ENCODE peak calls at places on chromosomes 5 and 9, in ten cellular contexts. One of them, this sample, is unnamed.
A peak's percentile ranks its signal among the peaks of the same experiment; 100 is the strongest.

GRCh38 chr9:133348763-133349573 is 950 bp downstream of the RPL7A start:
- DNase-seq in stomach: no peak
- DNase-seq in lung: no peak
- DNase-seq in esophagus squamous epithelium: no peak
- DNase-seq in AG10803: no peak
- DNase-seq in heart left ventricle: no peak
- DNase-seq in left lung: no peak
- DNase-seq in ovary: no peak
- DNase-seq in transverse colon: no peak
- DNase-seq in SK-N-SH: no peak
- DNase-seq in this sample: no peak

GRCh38 chr5:1655496-1656270 is 131.9 kb upstream of the LPCAT1 start:
- DNase-seq in stomach: no peak
- DNase-seq in lung: no peak
- DNase-seq in esophagus squamous epithelium: no peak
- DNase-seq in AG10803: no peak
- DNase-seq in heart left ventricle: no peak
- DNase-seq in left lung: no peak
- DNase-seq in ovary: no peak
- DNase-seq in transverse colon: no peak
- DNase-seq in SK-N-SH: peak; percentile 17
- DNase-seq in this sample: no peak

GRCh38 chr5:122120957-122121356 is 8.4 kb upstream of the ZNF474 start:
- DNase-seq in stomach: no peak
- DNase-seq in lung: no peak
- DNase-seq in esophagus squamous epithelium: no peak
- DNase-seq in AG10803: peak; percentile 47
- DNase-seq in heart left ventricle: no peak
- DNase-seq in left lung: no peak
- DNase-seq in ovary: no peak
- DNase-seq in transverse colon: no peak
- DNase-seq in SK-N-SH: no peak
- DNase-seq in this sample: no peak

GRCh38 chr5:31251032-31251431 is 57.5 kb downstream of the CDH6 start:
- DNase-seq in stomach: no peak
- DNase-seq in lung: no peak
- DNase-seq in esophagus squamous epithelium: no peak
- DNase-seq in AG10803: no peak
- DNase-seq in heart left ventricle: no peak
- DNase-seq in left lung: no peak
- DNase-seq in ovary: no peak
- DNase-seq in transverse colon: no peak
- DNase-seq in SK-N-SH: no peak
- DNase-seq in this sample: no peak

GRCh38 chr5:128644863-128645262 is 106.8 kb upstream of the FBN2 start:
- DNase-seq in stomach: no peak
- DNase-seq in lung: no peak
- DNase-seq in esophagus squamous epithelium: no peak
- DNase-seq in AG10803: peak; percentile 15
- DNase-seq in heart left ventricle: no peak
- DNase-seq in left lung: no peak
- DNase-seq in ovary: no peak
- DNase-seq in transverse colon: no peak
- DNase-seq in SK-N-SH: no peak
- DNase-seq in this sample: no peak

GRCh38 chr9:133945314-133945975 is 46.7 kb downstream of the VAV2 start:
- DNase-seq in stomach: no peak
- DNase-seq in lung: no peak
- DNase-seq in esophagus squamous epithelium: no peak
- DNase-seq in AG10803: no peak
- DNase-seq in heart left ventricle: peak; percentile 43
- DNase-seq in left lung: no peak
- DNase-seq in ovary: no peak
- DNase-seq in transverse colon: no peak
- DNase-seq in SK-N-SH: no peak
- DNase-seq in this sample: no peak

GRCh38 chr5:132066871-132067270 is 6.4 kb downstream of the IL3 start:
- DNase-seq in stomach: no peak
- DNase-seq in lung: no peak
- DNase-seq in esophagus squamous epithelium: no peak
- DNase-seq in AG10803: no peak
- DNase-seq in heart left ventricle: no peak
- DNase-seq in left lung: no peak
- DNase-seq in ovary: no peak
- DNase-seq in transverse colon: no peak
- DNase-seq in SK-N-SH: no peak
- DNase-seq in this sample: no peak

GRCh38 chr9:5446451-5447236 is 3.7 kb upstream of the CD274 start:
- DNase-seq in stomach: no peak
- DNase-seq in lung: no peak
- DNase-seq in esophagus squamous epithelium: no peak
- DNase-seq in AG10803: no peak
- DNase-seq in heart left ventricle: no peak
- DNase-seq in left lung: no peak
- DNase-seq in ovary: no peak
- DNase-seq in transverse colon: no peak
- DNase-seq in SK-N-SH: no peak
- DNase-seq in this sample: no peak

GRCh38 chr5:95595289-95595931 is 24.5 kb upstream of the GPR150 start:
- DNase-seq in stomach: no peak
- DNase-seq in lung: no peak
- DNase-seq in esophagus squamous epithelium: no peak
- DNase-seq in AG10803: no peak
- DNase-seq in heart left ventricle: no peak
- DNase-seq in left lung: no peak
- DNase-seq in ovary: no peak
- DNase-seq in transverse colon: no peak
- DNase-seq in SK-N-SH: no peak
- DNase-seq in this sample: no peak

GRCh38 chr9:121201045-121201737 is 478 bp downstream of the RAB14 start:
- DNase-seq in stomach: peak; percentile 53
- DNase-seq in lung: peak; percentile 52
- DNase-seq in esophagus squamous epithelium: no peak
- DNase-seq in AG10803: no peak
- DNase-seq in heart left ventricle: peak; percentile 82
- DNase-seq in left lung: peak; percentile 40
- DNase-seq in ovary: peak; percentile 47
- DNase-seq in transverse colon: peak; percentile 60
- DNase-seq in SK-N-SH: no peak
- DNase-seq in this sample: peak; percentile 57

GRCh38 chr9:110777843-110778215 is 109.2 kb downstream of the MUSK start:
- DNase-seq in stomach: no peak
- DNase-seq in lung: no peak
- DNase-seq in esophagus squamous epithelium: no peak
- DNase-seq in AG10803: no peak
- DNase-seq in heart left ventricle: no peak
- DNase-seq in left lung: no peak
- DNase-seq in ovary: no peak
- DNase-seq in transverse colon: no peak
- DNase-seq in SK-N-SH: no peak
- DNase-seq in this sample: no peak

GRCh38 chr5:85453026-85453349 is 1068.3 kb upstream of the EDIL3 start:
- DNase-seq in stomach: no peak
- DNase-seq in lung: no peak
- DNase-seq in esophagus squamous epithelium: no peak
- DNase-seq in AG10803: no peak
- DNase-seq in heart left ventricle: no peak
- DNase-seq in left lung: no peak
- DNase-seq in ovary: no peak
- DNase-seq in transverse colon: no peak
- DNase-seq in SK-N-SH: no peak
- DNase-seq in this sample: no peak

GRCh38 chr5:159240301-159240870 is 22.7 kb upstream of the UBLCP1 start:
- DNase-seq in stomach: no peak
- DNase-seq in lung: no peak
- DNase-seq in esophagus squamous epithelium: no peak
- DNase-seq in AG10803: peak; percentile 20
- DNase-seq in heart left ventricle: no peak
- DNase-seq in left lung: no peak
- DNase-seq in ovary: no peak
- DNase-seq in transverse colon: no peak
- DNase-seq in SK-N-SH: no peak
- DNase-seq in this sample: no peak

DNA sequence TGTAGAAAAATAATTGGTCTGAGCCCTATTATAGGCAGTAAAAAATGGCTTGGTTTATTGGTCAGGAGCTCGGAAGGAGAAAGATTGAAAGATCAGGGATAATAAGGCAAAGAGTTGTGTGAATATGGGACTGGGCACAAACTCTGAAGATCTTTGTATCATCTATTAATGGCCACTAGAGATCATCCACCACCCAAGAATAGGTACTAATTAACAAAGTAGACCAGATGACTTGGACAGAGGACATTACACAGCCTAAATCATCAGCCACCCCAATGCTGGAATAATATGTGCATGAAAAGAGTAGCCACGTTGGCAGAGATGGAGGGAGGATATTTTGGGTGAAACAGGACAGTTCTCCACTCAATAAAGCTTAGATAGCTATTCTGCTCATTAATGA is 364.1 kb downstream of the EFNA5 start:
- DNase-seq in stomach: no peak
- DNase-seq in lung: no peak
- DNase-seq in esophagus squamous epithelium: no peak
- DNase-seq in AG10803: no peak
- DNase-seq in heart left ventricle: no peak
- DNase-seq in left lung: no peak
- DNase-seq in ovary: no peak
- DNase-seq in transverse colon: no peak
- DNase-seq in SK-N-SH: no peak
- DNase-seq in this sample: no peak
- TF ChIP-seq CTCF in stomach: no peak
- TF ChIP-seq CTCF in lung: no peak
- TF ChIP-seq CTCF in esophagus squamous epithelium: no peak
- TF ChIP-seq CTCF in AG10803: no peak
- TF ChIP-seq CTCF in heart left ventricle: no peak
- TF ChIP-seq CTCF in left lung: no peak
- TF ChIP-seq CTCF in ovary: no peak
- TF ChIP-seq CTCF in transverse colon: no peak
- TF ChIP-seq CTCF in SK-N-SH: no peak
- TF ChIP-seq CTCF in this sample: no peak

DNA sequence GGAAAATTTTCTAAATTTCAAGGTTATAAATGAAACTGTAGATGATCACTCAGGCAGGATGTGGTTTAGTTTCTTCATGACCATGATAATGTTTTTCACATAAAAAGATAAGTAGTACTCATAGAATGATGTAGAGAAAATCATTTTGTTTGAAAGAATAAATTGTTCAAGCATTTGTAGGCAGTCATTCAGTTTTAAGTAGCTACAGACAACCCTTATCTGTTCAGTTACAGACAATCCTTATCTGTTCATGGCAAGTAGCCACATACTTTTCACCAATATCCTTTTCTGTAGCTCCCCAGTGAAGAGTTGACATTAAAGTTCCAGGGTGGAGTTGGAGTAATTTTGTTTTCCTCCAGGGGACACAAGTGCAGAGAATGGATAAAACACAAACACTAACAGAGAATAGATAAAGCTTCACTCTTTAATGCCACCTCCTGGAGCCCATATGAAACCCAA is 278.1 kb upstream of the TNC start:
- DNase-seq in stomach: no peak
- DNase-seq in lung: no peak
- DNase-seq in esophagus squamous epithelium: no peak
- DNase-seq in AG10803: no peak
- DNase-seq in heart left ventricle: no peak
- DNase-seq in left lung: no peak
- DNase-seq in ovary: no peak
- DNase-seq in transverse colon: no peak
- DNase-seq in SK-N-SH: no peak
- DNase-seq in this sample: no peak
- TF ChIP-seq CTCF in stomach: no peak
- TF ChIP-seq CTCF in lung: no peak
- TF ChIP-seq CTCF in esophagus squamous epithelium: no peak
- TF ChIP-seq CTCF in AG10803: no peak
- TF ChIP-seq CTCF in heart left ventricle: no peak
- TF ChIP-seq CTCF in left lung: no peak
- TF ChIP-seq CTCF in ovary: no peak
- TF ChIP-seq CTCF in transverse colon: no peak
- TF ChIP-seq CTCF in SK-N-SH: no peak
- TF ChIP-seq CTCF in this sample: no peak

GRCh38 chr5:15183520-15183919 is 311.9 kb upstream of the ANKH start:
- DNase-seq in stomach: no peak
- DNase-seq in lung: no peak
- DNase-seq in esophagus squamous epithelium: no peak
- DNase-seq in AG10803: peak; percentile 24
- DNase-seq in heart left ventricle: no peak
- DNase-seq in left lung: no peak
- DNase-seq in ovary: no peak
- DNase-seq in transverse colon: no peak
- DNase-seq in SK-N-SH: no peak
- DNase-seq in this sample: no peak
- TF ChIP-seq CTCF in stomach: no peak
- TF ChIP-seq CTCF in lung: no peak
- TF ChIP-seq CTCF in esophagus squamous epithelium: no peak
- TF ChIP-seq CTCF in AG10803: peak; percentile 54
- TF ChIP-seq CTCF in heart left ventricle: peak; percentile 32
- TF ChIP-seq CTCF in left lung: peak; percentile 11
- TF ChIP-seq CTCF in ovary: no peak
- TF ChIP-seq CTCF in transverse colon: no peak
- TF ChIP-seq CTCF in SK-N-SH: peak; percentile 38
- TF ChIP-seq CTCF in this sample: no peak

DNA sequence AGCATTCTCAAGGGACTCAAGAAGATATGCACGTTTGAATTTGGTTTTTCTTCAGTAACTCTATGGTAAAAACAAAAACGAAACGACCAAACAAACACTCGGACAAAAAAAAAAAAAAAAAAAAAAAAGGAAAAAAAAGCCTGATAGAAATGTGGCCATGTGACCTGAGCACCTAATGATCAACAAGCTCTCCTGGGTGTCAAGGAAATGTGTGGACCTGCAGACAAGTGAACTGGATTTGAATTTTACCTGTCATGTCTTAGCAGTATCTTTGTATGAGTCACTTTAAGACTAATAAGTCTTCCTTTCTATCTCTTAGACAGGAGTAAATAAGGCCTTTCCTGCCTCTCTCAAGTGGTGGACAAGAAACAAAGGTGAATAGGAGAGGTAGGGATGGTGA is 190.6 kb upstream of the GRIA1 start:
- DNase-seq in stomach: no peak
- DNase-seq in lung: no peak
- DNase-seq in esophagus squamous epithelium: no peak
- DNase-seq in AG10803: no peak
- DNase-seq in heart left ventricle: no peak
- DNase-seq in left lung: no peak
- DNase-seq in ovary: no peak
- DNase-seq in transverse colon: no peak
- DNase-seq in SK-N-SH: no peak
- DNase-seq in this sample: no peak
- TF ChIP-seq CTCF in stomach: no peak
- TF ChIP-seq CTCF in lung: no peak
- TF ChIP-seq CTCF in esophagus squamous epithelium: no peak
- TF ChIP-seq CTCF in AG10803: no peak
- TF ChIP-seq CTCF in heart left ventricle: no peak
- TF ChIP-seq CTCF in left lung: no peak
- TF ChIP-seq CTCF in ovary: no peak
- TF ChIP-seq CTCF in transverse colon: no peak
- TF ChIP-seq CTCF in SK-N-SH: no peak
- TF ChIP-seq CTCF in this sample: no peak

GRCh38 chr9:103188966-103189365 is 193.8 kb downstream of the CYLC2 start:
- DNase-seq in stomach: no peak
- DNase-seq in lung: no peak
- DNase-seq in esophagus squamous epithelium: no peak
- DNase-seq in AG10803: no peak
- DNase-seq in heart left ventricle: no peak
- DNase-seq in left lung: no peak
- DNase-seq in ovary: peak; percentile 65
- DNase-seq in transverse colon: no peak
- DNase-seq in SK-N-SH: no peak
- DNase-seq in this sample: no peak
- TF ChIP-seq CTCF in stomach: no peak
- TF ChIP-seq CTCF in lung: no peak
- TF ChIP-seq CTCF in esophagus squamous epithelium: no peak
- TF ChIP-seq CTCF in AG10803: no peak
- TF ChIP-seq CTCF in heart left ventricle: no peak
- TF ChIP-seq CTCF in left lung: no peak
- TF ChIP-seq CTCF in ovary: no peak
- TF ChIP-seq CTCF in transverse colon: no peak
- TF ChIP-seq CTCF in SK-N-SH: no peak
- TF ChIP-seq CTCF in this sample: no peak